ENCODE peak calls at places on chromosomes 5 and 9, in four cellular contexts. T, R, S and P are unnamed samples.
A peak's percentile ranks its signal among the peaks of the same experiment; 100 is the strongest.

GRCh38 chr9:97038909-97039781 is at the start of gene CTSV:
- DNase-seq in R (peak; percentile 97), T (peak; percentile 99), S (peak; percentile 71), P (peak; percentile 96)

GRCh38 chr9:100637787-100638186 is 59.9 kb downstream of the CAVIN4 start:
- DNase-seq in S (peak; percentile 58), R (no peak), T (no peak), P (peak; percentile 88)

GRCh38 chr9:134699343-134699740 is 57.7 kb downstream of the COL5A1 start:
- DNase-seq in R (no peak), T (no peak), S (no peak), P (no peak)

GRCh38 chr9:27638716-27639115 is 65.4 kb upstream of the C9orf72 start:
- DNase-seq in S (no peak), R (no peak), T (no peak), P (no peak)

GRCh38 chr5:107671742-107672211 is 1.0 kb upstream of the EFNA5 start:
- DNase-seq in R (peak; percentile 60), T (no peak), S (no peak), P (no peak)

GRCh38 chr5:125559296-125559695 is 812.9 kb upstream of the ZNF608 start:
- DNase-seq in R (peak; percentile 60), S (no peak), T (no peak), P (no peak)

GRCh38 chr9:135951889-135952663 is 9.1 kb downstream of the UBAC1 start:
- DNase-seq in R (no peak), S (no peak), T (peak; percentile 94), P (no peak)

GRCh38 chr9:105355810-105356209 is 92.0 kb upstream of the FSD1L start:
- DNase-seq in R (no peak), T (peak; percentile 10), S (no peak), P (no peak)

GRCh38 chr5:93622240-93622885 is 39.3 kb downstream of the NR2F1 start:
- DNase-seq in T (no peak), R (peak; percentile 66), S (peak; percentile 46), P (no peak)

GRCh38 chr5:40853632-40854192 is 12.5 kb downstream of the CARD6 start:
- DNase-seq in S (no peak), R (no peak), T (no peak), P (no peak)

GRCh38 chr9:77647659-77648457 is at the start of gene GNA14:
- DNase-seq in R (no peak), S (no peak), T (no peak), P (peak; percentile 57)

GRCh38 chr5:126099077-126099476 is 324.1 kb upstream of the GRAMD2B start:
- DNase-seq in R (peak; percentile 40), S (no peak), T (no peak), P (no peak)

GRCh38 chr9:120768870-120769269 is 24.3 kb downstream of the FBXW2 start:
- DNase-seq in S (peak; percentile 62), T (no peak), R (no peak), P (no peak)

GRCh38 chr5:127922603-127923002 is 161.0 kb upstream of the SLC12A2 start:
- DNase-seq in S (no peak), T (no peak), R (no peak), P (no peak)

GRCh38 chr5:23084815-23085214 is 231.7 kb upstream of the CDH12 start:
- DNase-seq in S (no peak), T (no peak), R (no peak), P (no peak)

GRCh38 chr5:174614500-174615135 is 109.8 kb upstream of the MSX2 start:
- DNase-seq in R (no peak), T (no peak), S (no peak), P (no peak)

GRCh38 chr9:92719028-92719647 is 45.5 kb downstream of the BICD2 start:
- DNase-seq in T (no peak), R (no peak), S (no peak), P (no peak)

GRCh38 chr5:41068169-41068568 is 3.0 kb downstream of the MROH2B start:
- DNase-seq in S (no peak), R (no peak), T (no peak), P (no peak)

GRCh38 chr9:3498691-3499090 is 27.1 kb downstream of the RFX3 start:
- DNase-seq in R (peak; percentile 6), S (no peak), T (no peak), P (no peak)

GRCh38 chr5:141412853-141413539 is at the start of gene PCDHGA10:
- DNase-seq in R (no peak), T (peak; percentile 49), S (peak; percentile 15), P (peak; percentile 78)

GRCh38 chr5:31049461-31049860 is 144.0 kb upstream of the CDH6 start:
- DNase-seq in R (no peak), S (no peak), T (no peak), P (no peak)

GRCh38 chr5:142602720-142603245 is 83.1 kb downstream of the FGF1 start:
- DNase-seq in R (no peak), T (no peak), S (no peak), P (no peak)

GRCh38 chr5:177023247-177023703 is 779 bp downstream of the ZNF346 start:
- DNase-seq in S (peak; percentile 9), R (peak; percentile 41), T (peak; percentile 20), P (no peak)

GRCh38 chr5:69004127-69004526 is 89.7 kb upstream of the SLC30A5 start:
- DNase-seq in S (no peak), R (no peak), T (no peak), P (no peak)

GRCh38 chr5:63240063-63240755 is 661.6 kb downstream of the LRRC70 start:
- DNase-seq in T (no peak), R (no peak), S (no peak), P (no peak)

GRCh38 chr9:16046713-16047112 is 493.9 kb downstream of the CCDC171 start:
- DNase-seq in S (no peak), R (no peak), T (no peak), P (no peak)

GRCh38 chr9:73683862-73684591 is 532.4 kb downstream of the ANXA1 start:
- DNase-seq in R (peak; percentile 1), S (peak; percentile 55), T (no peak), P (no peak)

GRCh38 chr9:93940951-93941350 is 14.2 kb downstream of the BARX1 start:
- DNase-seq in R (no peak), T (no peak), S (no peak), P (no peak)

GRCh38 chr9:69582544-69583297 is 89.5 kb downstream of the APBA1 start:
- DNase-seq in R (peak; percentile 35), S (no peak), T (no peak), P (no peak)

GRCh38 chr9:9557804-9558334 is 1054.9 kb downstream of the PTPRD start:
- DNase-seq in S (peak; percentile 3), R (no peak), T (no peak), P (no peak)

GRCh38 chr5:122997294-122997693 is 39.2 kb downstream of the PPIC start:
- DNase-seq in T (no peak), R (no peak), S (no peak), P (no peak)

GRCh38 chr9:75170898-75171360 is 82.6 kb downstream of the OSTF1 start:
- DNase-seq in R (no peak), S (no peak), T (no peak), P (no peak)

GRCh38 chr9:75167281-75167680 is 79.0 kb downstream of the OSTF1 start:
- DNase-seq in T (no peak), S (no peak), R (no peak), P (no peak)

GRCh38 chr9:75164573-75164972 is 76.3 kb downstream of the OSTF1 start:
- DNase-seq in R (no peak), S (no peak), T (no peak), P (no peak)

GRCh38 chr9:75168270-75169185 is 80.2 kb downstream of the OSTF1 start:
- DNase-seq in T (no peak), R (no peak), S (no peak), P (no peak)

GRCh38 chr9:75169623-75170022 is 81.3 kb downstream of the OSTF1 start:
- DNase-seq in T (no peak), R (no peak), S (no peak), P (no peak)
- TF ChIP-seq FOXJ3 in T (no peak), R (no peak), S (no peak), P (no peak)

GRCh38 chr5:58672521-58672920 is 89.6 kb downstream of the RAB3C start:
- DNase-seq in R (no peak), S (no peak), T (no peak), P (no peak)

GRCh38 chr5:58670620-58671019 is 87.7 kb downstream of the RAB3C start:
- DNase-seq in S (no peak), T (no peak), R (no peak), P (no peak)

GRCh38 chr5:58671155-58671554 is 88.3 kb downstream of the RAB3C start:
- DNase-seq in T (no peak), R (no peak), S (no peak), P (no peak)

GRCh38 chr5:58666141-58666540 is 83.3 kb downstream of the RAB3C start:
- DNase-seq in S (no peak), T (no peak), R (no peak), P (no peak)

GRCh38 chr5:58666598-58667595 is 84.0 kb downstream of the RAB3C start:
- DNase-seq in R (peak; percentile 68), T (no peak), S (no peak), P (no peak)
- TF ChIP-seq FOXJ3 in R (no peak), T (no peak), S (no peak), P (no peak)

DNA sequence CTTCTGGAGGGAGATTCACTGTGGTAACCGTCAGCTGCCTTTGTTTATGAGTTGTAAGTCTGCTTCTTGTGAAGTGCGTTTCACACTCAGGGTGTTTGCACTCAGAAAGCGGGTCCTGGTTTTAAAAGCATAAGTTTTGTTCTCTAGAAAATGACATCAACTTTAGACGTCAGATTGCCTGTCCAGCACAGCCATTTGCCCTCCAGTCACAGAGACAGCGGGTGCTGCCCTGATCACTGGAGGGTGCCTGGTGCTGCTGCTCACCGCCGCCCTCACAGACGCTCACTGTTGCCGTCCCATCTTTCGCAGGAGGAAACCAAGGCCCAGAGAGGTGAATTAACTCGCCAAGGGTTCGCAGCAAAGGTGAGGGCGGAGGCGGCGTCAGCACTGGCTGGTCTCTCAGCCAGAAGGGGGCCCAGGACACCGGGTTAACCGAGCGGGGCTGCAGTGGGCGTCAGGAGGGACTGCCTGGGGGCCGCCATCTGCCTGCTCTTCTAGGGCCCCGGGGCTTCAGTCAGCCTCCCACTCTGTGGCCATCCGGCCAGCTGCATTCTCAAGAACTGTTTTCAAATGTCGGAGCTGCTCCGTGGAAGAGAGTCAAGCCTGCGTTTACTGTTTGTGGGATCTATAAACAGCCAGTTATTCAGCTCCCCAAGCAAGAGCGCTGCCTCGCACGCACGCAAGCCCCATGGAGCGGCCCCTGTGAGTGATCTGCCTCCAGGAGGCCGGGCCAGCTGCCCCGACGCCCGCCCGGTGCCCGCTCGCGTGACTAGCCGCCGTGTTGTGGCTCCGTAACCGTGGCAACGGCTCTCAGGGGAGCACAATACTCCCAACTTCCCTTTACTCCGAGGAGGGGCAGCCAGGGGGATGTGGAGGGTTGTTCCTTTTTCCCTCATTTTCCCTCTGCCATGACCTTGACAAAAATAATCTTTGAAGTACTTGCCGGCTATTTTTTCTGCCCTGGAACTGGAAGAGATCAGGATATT is 43.4 kb upstream of the EXOC3 start:
- DNase-seq in S (peak; percentile 61), T (peak; percentile 53), R (peak; percentile 71), P (peak; percentile 89)
- TF ChIP-seq FOXJ3 in S (no peak), T (no peak), R (no peak), P (no peak)

GRCh38 chr5:180785794-180786221 is 16.8 kb downstream of the MGAT1 start:
- DNase-seq in R (no peak), T (no peak), S (no peak), P (peak; percentile 74)

GRCh38 chr5:180786398-180787005 is 16.1 kb downstream of the MGAT1 start:
- DNase-seq in T (no peak), R (no peak), S (no peak), P (no peak)

GRCh38 chr5:180787025-180787424 is 15.6 kb downstream of the MGAT1 start:
- DNase-seq in T (no peak), S (no peak), R (no peak), P (no peak)

GRCh38 chr5:180784497-180785097 is 18.0 kb downstream of the MGAT1 start:
- DNase-seq in R (peak; percentile 75), S (peak; percentile 70), T (peak; percentile 56), P (peak; percentile 71)

GRCh38 chr5:180785151-180785781 is 17.3 kb downstream of the MGAT1 start:
- DNase-seq in T (no peak), S (peak; percentile 51), R (no peak), P (peak; percentile 31)
- TF ChIP-seq FOXJ3 in T (no peak), S (no peak), R (no peak), P (no peak)